ENCODE peak calls at places on chromosome X, in four cellular contexts. C is H9, S is IMR-90, T is H1. Y is an unnamed sample.

GRCh38 chrX:34901761-34902160 is 40.8 kb upstream of the FAM47B start:
- DNase-seq in C (no peak), S (no peak), T (no peak), Y (no peak)

GRCh38 chrX:73447311-73447794 is 500 bp downstream of the CDX4 start:
- DNase-seq in C (peak), S (no peak), T (no peak), Y (peak)

GRCh38 chrX:71291381-71291780 is 7.9 kb downstream of the NONO start:
- DNase-seq in C (no peak), S (peak), T (no peak), Y (no peak)

GRCh38 chrX:136191171-136191570 is 43.8 kb downstream of the FHL1 start:
- DNase-seq in C (no peak), S (no peak), T (no peak), Y (no peak)

GRCh38 chrX:20595928-20596550 is 329.3 kb upstream of the RPS6KA3 start:
- DNase-seq in C (peak), S (no peak), T (no peak), Y (peak)

GRCh38 chrX:93454509-93454908 is 218.9 kb downstream of the NAP1L3 start:
- DNase-seq in C (no peak), S (no peak), T (no peak), Y (no peak)

GRCh38 chrX:1231850-1232505 is 19.5 kb upstream of the CRLF2 start:
- DNase-seq in C (no peak), S (no peak), T (no peak), Y (no peak)

GRCh38 chrX:56029188-56029587 is 203.0 kb upstream of the KLF8 start:
- DNase-seq in C (no peak), S (no peak), T (no peak), Y (no peak)

GRCh38 chrX:153793291-153793690 is 884 bp downstream of the IDH3G start:
- DNase-seq in C (no peak), S (no peak), T (no peak), Y (peak)

GRCh38 chrX:64206556-64207162 is 1.2 kb upstream of the AMER1 start:
- DNase-seq in C (no peak), S (peak), T (no peak), Y (no peak)

GRCh38 chrX:41332408-41332987 is 1.5 kb upstream of the DDX3X start:
- DNase-seq in C (no peak), S (peak), T (no peak), Y (peak)

GRCh38 chrX:10902001-10902400 is 209.1 kb upstream of the HCCS start:
- DNase-seq in C (no peak), S (peak), T (no peak), Y (no peak)

GRCh38 chrX:69130448-69130847 is 34.8 kb downstream of the PJA1 start:
- DNase-seq in C (no peak), S (no peak), T (no peak), Y (no peak)

GRCh38 chrX:56564182-56564885 is 907 bp downstream of the UBQLN2 start:
- DNase-seq in C (no peak), S (peak), T (no peak), Y (peak)

GRCh38 chrX:120468825-120469525 is at the start of gene LAMP2:
- DNase-seq in C (peak), S (peak), T (peak), Y (peak)

GRCh38 chrX:53494427-53494826 is 60.3 kb upstream of the HSD17B10 start:
- DNase-seq in C (no peak), S (peak), T (no peak), Y (peak)

GRCh38 chrX:135535077-135535630 is 14.7 kb downstream of the INTS6L start:
- DNase-seq in C (no peak), S (no peak), T (no peak), Y (no peak)

GRCh38 chrX:20059467-20060128 is 57.1 kb downstream of the MAP7D2 start:
- DNase-seq in C (no peak), S (no peak), T (no peak), Y (peak)

GRCh38 chrX:20128678-20129077 is 12.0 kb upstream of the MAP7D2 start:
- DNase-seq in C (no peak), S (no peak), T (no peak), Y (no peak)

GRCh38 chrX:116824785-116825184 is 362.0 kb upstream of the CT83 start:
- DNase-seq in C (no peak), S (no peak), T (no peak), Y (no peak)

GRCh38 chrX:16023790-16024734 is 99.3 kb upstream of the GRPR start:
- DNase-seq in C (no peak), S (peak), T (no peak), Y (no peak)
- H3K56ac ChIP-seq in C (no peak), S (no peak), T (no peak), Y (no peak)

GRCh38 chrX:130170752-130171445 is 863 bp upstream of the RAB33A start:
- DNase-seq in C (peak), S (no peak), T (no peak), Y (peak)
- H4K8ac ChIP-seq in C (no peak), S (peak), T (no peak), Y (no peak)

GRCh38 chrX:75156537-75156945 is 458 bp upstream of the ABCB7 start:
- DNase-seq in C (no peak), S (peak), T (no peak), Y (peak)
- H3K56ac ChIP-seq in C (no peak), S (peak), T (no peak), Y (peak)

GRCh38 chrX:18984381-18985185 is 669 bp upstream of the PHKA2 start:
- DNase-seq in C (peak), S (peak), T (no peak), Y (peak)
- H4K8ac ChIP-seq in C (no peak), S (peak), T (no peak), Y (no peak)